ENCODE peak calls at places on chromosomes 5 and 9, in ten cellular contexts. H is A172; F is germinal center; D is Right ventricle myocardium superior; L is stimulated activated CD4-positive, alpha-beta T cell treated with anti-CD3 and anti-CD28 coated beads, Interleukin-15, amount 100 ng/mL, for 1 hour; U is coronary artery; X is mesenteric fat pad; P is neuronal stem cell; V is activated naive CD8-positive, alpha-beta T cell treated with anti-CD3 and anti-CD28 coated beads, Interleukin-2, amount 10 ng/mL, durations not matched to agents 7 days and 5 days; I is endothelial cell of umbilical vein. B is an unnamed sample.

GRCh38 chr9:95266649-95267048 is 50.9 kb downstream of the FANCC start:
- DNase-seq in H (no peak), F (no peak), D (no peak), L (no peak), U (no peak), X (no peak), P (no peak), V (no peak), I (no peak), B (no peak)

GRCh38 chr9:91192379-91192775 is 169.3 kb downstream of the AUH start:
- DNase-seq in H (peak), F (no peak), D (no peak), L (no peak), U (no peak), X (no peak), P (no peak), V (no peak), I (no peak), B (no peak)

GRCh38 chr9:87909310-87910041 is 8.3 kb upstream of the SPATA31C1 start:
- DNase-seq in H (no peak), F (no peak), D (no peak), L (no peak), U (no peak), X (no peak), P (no peak), V (peak), I (no peak), B (peak)

GRCh38 chr5:73126381-73126780 is 6.0 kb downstream of the TMEM171 start:
- DNase-seq in H (no peak), F (no peak), D (no peak), L (no peak), U (no peak), X (no peak), P (no peak), V (no peak), I (no peak), B (peak)

GRCh38 chr5:68531970-68532369 is 316.4 kb downstream of the PIK3R1 start:
- DNase-seq in H (no peak), F (no peak), D (no peak), L (no peak), U (no peak), X (no peak), P (no peak), V (no peak), I (no peak), B (no peak)

GRCh38 chr5:125708583-125708982 is 714.6 kb upstream of the GRAMD2B start:
- DNase-seq in H (no peak), F (no peak), D (no peak), L (no peak), U (no peak), X (no peak), P (no peak), V (no peak), I (no peak), B (no peak)

GRCh38 chr5:141559481-141559880 is 59.3 kb downstream of the DIAPH1 start:
- DNase-seq in H (peak), F (no peak), D (no peak), L (no peak), U (no peak), X (no peak), P (no peak), V (no peak), I (peak), B (no peak)

GRCh38 chr5:68555891-68556689 is 340.5 kb downstream of the PIK3R1 start:
- DNase-seq in H (no peak), F (no peak), D (no peak), L (no peak), U (no peak), X (no peak), P (no peak), V (no peak), I (no peak), B (peak)

GRCh38 chr9:114539718-114540410 is 34.6 kb upstream of the WHRN start:
- DNase-seq in H (no peak), F (no peak), D (no peak), L (no peak), U (no peak), X (no peak), P (no peak), V (no peak), I (no peak), B (no peak)

GRCh38 chr9:113912816-113913215 is 36.7 kb downstream of the ZNF618 start:
- DNase-seq in H (no peak), F (no peak), D (no peak), L (no peak), U (no peak), X (no peak), P (no peak), V (no peak), I (no peak), B (no peak)

GRCh38 chr5:141303756-141304155 is at the start of gene SLC25A2:
- DNase-seq in H (no peak), F (no peak), D (no peak), L (no peak), U (no peak), X (no peak), P (no peak), V (no peak), I (no peak), B (no peak)

GRCh38 chr5:16131878-16132277 is 47.7 kb downstream of the MARCHF11 start:
- DNase-seq in H (no peak), F (no peak), D (no peak), L (no peak), U (no peak), X (no peak), P (no peak), V (no peak), I (no peak), B (no peak)

GRCh38 chr5:171712616-171713015 is 73.0 kb upstream of the SMIM23 start:
- DNase-seq in H (no peak), F (no peak), D (no peak), L (no peak), U (no peak), X (no peak), P (no peak), V (no peak), I (no peak), B (no peak)

GRCh38 chr9:92525306-92525705 is 10.5 kb downstream of the ECM2 start:
- DNase-seq in H (peak), F (no peak), D (no peak), L (no peak), U (no peak), X (no peak), P (no peak), V (no peak), I (no peak), B (no peak)

GRCh38 chr5:35333366-35333765 is 103.1 kb upstream of the PRLR start:
- DNase-seq in H (no peak), F (no peak), D (no peak), L (no peak), U (no peak), X (no peak), P (no peak), V (no peak), I (no peak), B (no peak)

GRCh38 chr9:137763271-137763955 is 114.2 kb upstream of the CACNA1B start:
- DNase-seq in H (no peak), F (no peak), D (no peak), L (no peak), U (no peak), X (no peak), P (no peak), V (no peak), I (no peak), B (peak)

GRCh38 chr5:181044662-181045305 is 4.7 kb downstream of the BTNL9 start:
- DNase-seq in H (no peak), F (no peak), D (peak), L (no peak), U (no peak), X (peak), P (no peak), V (no peak), I (no peak), B (peak)

GRCh38 chr5:171865431-171865830 is 79.8 kb downstream of the SMIM23 start:
- DNase-seq in H (no peak), F (no peak), D (no peak), L (no peak), U (no peak), X (no peak), P (no peak), V (no peak), I (no peak), B (no peak)

GRCh38 chr5:82358454-82358853 is 80.3 kb upstream of the RPS23 start:
- DNase-seq in H (no peak), F (no peak), D (no peak), L (no peak), U (no peak), X (no peak), P (no peak), V (no peak), I (no peak), B (no peak)

GRCh38 chr5:55847837-55848236 is 3.3 kb upstream of the IL31RA start:
- DNase-seq in H (peak), F (no peak), D (no peak), L (no peak), U (no peak), X (no peak), P (no peak), V (no peak), I (no peak), B (no peak)

GRCh38 chr5:30539004-30539634 is 654.4 kb upstream of the CDH6 start:
- DNase-seq in H (no peak), F (no peak), D (peak), L (no peak), U (no peak), X (no peak), P (no peak), V (no peak), I (no peak), B (peak)

GRCh38 chr9:101705135-101705661 is 33.2 kb downstream of the GRIN3A start:
- DNase-seq in H (peak), F (peak), D (peak), L (no peak), U (no peak), X (no peak), P (peak), V (peak), I (no peak), B (no peak)

GRCh38 chr9:70285246-70285645 is 26.5 kb downstream of the SMC5 start:
- DNase-seq in H (no peak), F (no peak), D (no peak), L (no peak), U (no peak), X (no peak), P (no peak), V (no peak), I (no peak), B (no peak)

GRCh38 chr9:125428060-125428481 is 166.4 kb downstream of the GAPVD1 start:
- DNase-seq in H (peak), F (peak), D (peak), L (no peak), U (no peak), X (no peak), P (no peak), V (peak), I (no peak), B (no peak)

GRCh38 chr9:128406848-128407391 is 13.7 kb upstream of the CERCAM start:
- DNase-seq in H (no peak), F (no peak), D (no peak), L (no peak), U (no peak), X (no peak), P (no peak), V (no peak), I (no peak), B (no peak)

GRCh38 chr5:113293613-113294340 is 141.0 kb downstream of the TSSK1B start:
- DNase-seq in H (peak), F (no peak), D (no peak), L (no peak), U (no peak), X (no peak), P (no peak), V (peak), I (peak), B (no peak)

GRCh38 chr5:102115736-102116135 is 180.3 kb downstream of the SLCO4C1 start:
- DNase-seq in H (no peak), F (no peak), D (no peak), L (no peak), U (no peak), X (no peak), P (no peak), V (no peak), I (no peak), B (no peak)

GRCh38 chr5:130164966-130165365 is 260.7 kb downstream of the CHSY3 start:
- DNase-seq in H (peak), F (no peak), D (no peak), L (no peak), U (no peak), X (no peak), P (no peak), V (no peak), I (no peak), B (no peak)

GRCh38 chr5:147576646-147577535 is 67.0 kb upstream of the DPYSL3 start:
- DNase-seq in H (peak), F (peak), D (peak), L (no peak), U (no peak), X (no peak), P (no peak), V (peak), I (peak), B (peak)

GRCh38 chr5:149712439-149713147 is 17.5 kb upstream of the PPARGC1B start:
- DNase-seq in H (no peak), F (no peak), D (no peak), L (no peak), U (no peak), X (no peak), P (no peak), V (no peak), I (no peak), B (no peak)

GRCh38 chr5:157571357-157571827 is 4.2 kb downstream of the ADAM19 start:
- DNase-seq in H (peak), F (peak), D (no peak), L (no peak), U (no peak), X (no peak), P (no peak), V (peak), I (no peak), B (no peak)

GRCh38 chr5:57488308-57488955 is 5.8 kb upstream of the ACTBL2 start:
- DNase-seq in H (peak), F (no peak), D (no peak), L (no peak), U (no peak), X (no peak), P (no peak), V (no peak), I (peak), B (no peak)